ENCODE peak calls at places on chromosomes 7 and 10, in six cellular contexts. V, R, A, D, Z and W are unnamed samples.
A peak's percentile ranks its signal among the peaks of the same experiment; 100 is the strongest.

GRCh38 chr10:117260094-117260493 is 19.2 kb downstream of the SLC18A2 start:
- DNase-seq in V (no peak), D (no peak), A (no peak), R (peak; percentile 30), Z (no peak), W (no peak)

GRCh38 chr10:104197364-104197763 is 34.8 kb downstream of the CFAP43 start:
- DNase-seq in D (no peak), Z (no peak), R (no peak), V (no peak), A (no peak), W (no peak)

GRCh38 chr7:128911441-128912031 is 1.0 kb upstream of the KCP start:
- DNase-seq in D (no peak), V (no peak), Z (no peak), A (no peak), R (no peak), W (no peak)

GRCh38 chr10:49429458-49429857 is 33.6 kb upstream of the DRGX start:
- DNase-seq in A (no peak), R (no peak), Z (peak; percentile 19), D (no peak), V (no peak), W (no peak)

GRCh38 chr7:156968183-156968582 is 18.7 kb downstream of the NOM1 start:
- DNase-seq in R (no peak), D (no peak), V (no peak), Z (no peak), A (no peak), W (no peak)

GRCh38 chr7:107446988-107447387 is 22.9 kb upstream of the GPR22 start:
- DNase-seq in Z (no peak), V (no peak), A (no peak), D (no peak), R (no peak), W (no peak)

GRCh38 chr7:110084177-110084807 is 1006.6 kb upstream of the LRRN3 start:
- DNase-seq in D (no peak), A (no peak), R (no peak), Z (no peak), V (no peak), W (no peak)

GRCh38 chr10:11700539-11700938 is 41.6 kb upstream of the ECHDC3 start:
- DNase-seq in D (no peak), Z (no peak), R (no peak), V (no peak), A (no peak), W (no peak)

GRCh38 chr10:98388086-98388655 is 26.8 kb downstream of the PYROXD2 start:
- DNase-seq in R (no peak), D (no peak), V (no peak), A (peak; percentile 49), Z (no peak), W (no peak)

GRCh38 chr10:48880016-48880705 is 59.5 kb downstream of the LRRC18 start:
- DNase-seq in R (peak; percentile 32), V (no peak), A (no peak), D (no peak), Z (no peak), W (no peak)

GRCh38 chr10:114902151-114902550 is 35.8 kb upstream of the TRUB1 start:
- DNase-seq in D (no peak), A (no peak), V (no peak), Z (no peak), R (no peak), W (no peak)

GRCh38 chr10:94219829-94220228 is 142.9 kb downstream of the NOC3L start:
- DNase-seq in D (no peak), A (no peak), Z (peak; percentile 80), V (no peak), R (no peak), W (no peak)

GRCh38 chr7:33921216-33921938 is 16.0 kb downstream of the BMPER start:
- DNase-seq in A (no peak), Z (no peak), R (no peak), D (peak; percentile 85), V (no peak), W (no peak)

GRCh38 chr10:78286675-78287074 is 253.0 kb downstream of the RPS24 start:
- DNase-seq in D (no peak), Z (no peak), V (no peak), A (no peak), R (no peak), W (no peak)

GRCh38 chr10:128186959-128187787 is 61.0 kb upstream of the MKI67 start:
- DNase-seq in R (no peak), A (no peak), D (no peak), V (peak; percentile 24), Z (no peak), W (no peak)

GRCh38 chr7:79868010-79868409 is 266.6 kb upstream of the GNAI1 start:
- DNase-seq in V (no peak), Z (no peak), D (no peak), A (no peak), R (no peak), W (no peak)

GRCh38 chr7:128381161-128381821 is 19.8 kb upstream of the PRRT4 start:
- DNase-seq in R (peak; percentile 84), A (peak; percentile 88), Z (no peak), V (no peak), D (peak; percentile 73), W (no peak)

GRCh38 chr7:84612976-84613375 is 418.4 kb upstream of the SEMA3A start:
- DNase-seq in A (no peak), V (no peak), R (no peak), Z (no peak), D (no peak), W (no peak)

GRCh38 chr10:119281581-119282071 is 74.3 kb downstream of the GRK5 start:
- DNase-seq in R (peak; percentile 88), A (no peak), D (peak; percentile 91), V (no peak), Z (peak; percentile 98), W (no peak)

GRCh38 chr7:40544277-40544723 is 409.5 kb downstream of the SUGCT start:
- DNase-seq in V (no peak), R (no peak), D (no peak), A (no peak), Z (no peak), W (no peak)

GRCh38 chr7:7732566-7733290 is 14.3 kb upstream of the RPA3 start:
- DNase-seq in D (no peak), Z (no peak), A (no peak), V (no peak), R (no peak), W (no peak)

GRCh38 chr10:74824184-74825032 is 2.0 kb upstream of the KAT6B start:
- DNase-seq in Z (peak; percentile 29), D (no peak), V (peak; percentile 40), A (peak; percentile 30), R (no peak), W (peak; percentile 26)

GRCh38 chr10:74822101-74822500 is 4.3 kb upstream of the KAT6B start:
- DNase-seq in R (no peak), V (no peak), Z (no peak), D (no peak), A (no peak), W (no peak)

GRCh38 chr10:74822583-74823089 is 3.8 kb upstream of the KAT6B start:
- DNase-seq in V (no peak), A (no peak), Z (no peak), R (no peak), D (no peak), W (no peak)

GRCh38 chr10:74825033-74825370 is 1.4 kb upstream of the KAT6B start:
- DNase-seq in A (no peak), V (no peak), D (peak; percentile 75), R (no peak), Z (no peak), W (peak; percentile 72)

GRCh38 chr10:74823791-74824183 is 2.6 kb upstream of the KAT6B start:
- DNase-seq in V (no peak), R (no peak), Z (peak; percentile 22), D (no peak), A (no peak), W (no peak)
- H3K4me3 ChIP-seq in V (peak overlapping the region; percentile 95), R (no peak overlapping the region), Z (no peak overlapping the region), D (peak overlapping the region; percentile 95), A (no peak overlapping the region), W (no peak overlapping the region)

GRCh38 chr7:69677054-69677847 is 79.0 kb downstream of the AUTS2 start:
- DNase-seq in V (no peak), R (no peak), A (no peak), D (no peak), Z (no peak), W (no peak)
- TF ChIP-seq CTCF in V (peak; percentile 11), R (no peak), A (no peak), D (peak; percentile 12), Z (no peak), W (peak; percentile 63)

GRCh38 chr10:31030216-31030615 is 1.4 kb downstream of the ZNF438 start:
- DNase-seq in A (no peak), Z (no peak), V (no peak), D (no peak), R (no peak), W (no peak)
- H3K36me3 ChIP-seq in A (no peaks in the 10 kb centered on the region), Z (no peaks in the 10 kb centered on the region), V (no peaks in the 10 kb centered on the region), D (no peaks in the 10 kb centered on the region), R (no peaks in the 10 kb centered on the region), W (no peaks in the 10 kb centered on the region)

DNA sequence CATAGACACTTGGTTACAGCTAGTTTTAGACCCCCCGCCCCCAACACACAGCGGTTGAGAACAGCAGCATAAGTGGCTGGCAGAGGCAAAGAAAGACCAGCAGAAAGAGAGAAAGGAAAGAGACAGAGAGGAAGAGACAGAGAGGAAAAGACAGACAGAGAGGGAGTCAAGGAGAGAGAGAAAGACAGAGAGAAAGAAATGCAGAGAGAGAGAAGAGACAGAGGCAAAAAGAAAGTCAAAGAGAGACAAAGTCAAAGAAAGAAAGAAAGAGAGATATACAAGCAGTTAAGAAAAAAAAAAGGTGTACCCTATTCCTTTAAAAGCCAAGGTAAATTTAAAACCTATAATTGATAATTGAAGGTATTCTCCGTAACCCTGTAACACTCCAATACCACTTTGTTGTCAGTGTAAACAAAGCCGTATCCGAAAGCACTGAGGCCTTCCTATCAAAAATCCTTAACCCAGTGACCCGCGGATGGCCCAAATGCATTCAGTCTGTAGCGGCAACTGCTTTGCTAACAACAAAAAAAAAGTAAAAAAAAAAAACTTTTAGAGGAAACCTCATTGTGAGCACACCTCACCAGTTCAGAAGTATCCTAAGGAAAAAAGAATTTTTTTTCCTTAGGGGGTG is 11.9 kb upstream of the SLC12A9 start:
- DNase-seq in D (peak; percentile 7), Z (no peak), A (no peak), R (no peak), V (no peak), W (no peak)
- H3K4me3 ChIP-seq in D (no peak overlapping the region), Z (no peak overlapping the region), A (peak overlapping the region; percentile 16), R (no peak overlapping the region), V (no peak overlapping the region), W (no peak overlapping the region)

GRCh38 chr7:64794171-64794844 is at the start of gene ZNF138:
- DNase-seq in R (peak; percentile 98), Z (peak; percentile 98), A (peak; percentile 99), V (peak; percentile 95), D (peak; percentile 97), W (peak; percentile 90)
- TF ChIP-seq CTCF in R (no peak), Z (peak; percentile 35), A (no peak), V (no peak), D (no peak), W (no peak)

GRCh38 chr7:130877676-130878305 is 143.8 kb upstream of the KLF14 start:
- DNase-seq in Z (no peak), R (no peak), V (no peak), A (no peak), D (no peak), W (no peak)
- H3K36me3 ChIP-seq in Z (peaks cover 14% of the 10 kb centered on the region), R (peaks cover 57% of the 10 kb centered on the region), V (peaks cover 37% of the 10 kb centered on the region), A (no peaks in the 10 kb centered on the region), D (peaks cover 100% of the 10 kb centered on the region), W (peaks cover 37% of the 10 kb centered on the region)

GRCh38 chr7:824106-824505 is 8.2 kb upstream of the SUN1 start:
- DNase-seq in Z (no peak), A (no peak), R (no peak), D (peak; percentile 30), V (no peak), W (no peak)
- H3K4me3 ChIP-seq in Z (no peak overlapping the region), A (no peak overlapping the region), R (no peak overlapping the region), D (no peak overlapping the region), V (no peak overlapping the region), W (no peak overlapping the region)